ENCODE peak calls at places on chromosome 17, in seven cellular contexts. One of them, this sample, is unnamed.

GRCh38 chr17:13002761-13003453 is 14.9 kb downstream of the ELAC2 start:
- DNase-seq in body of pancreas: peak
- DNase-seq in HFFc6: peak
- DNase-seq in heart right ventricle: peak
- DNase-seq in cardiac fibroblast: peak
- DNase-seq in uterus: peak
- DNase-seq in cardiac muscle cell: peak
- DNase-seq in this sample: peak

GRCh38 chr17:38430316-38430715 is 2.1 kb downstream of the ARHGAP23 start:
- DNase-seq in cardiac muscle cell: no peak
- DNase-seq in uterus: no peak
- DNase-seq in HFFc6: peak
- DNase-seq in heart right ventricle: no peak
- DNase-seq in cardiac fibroblast: peak
- DNase-seq in body of pancreas: no peak
- DNase-seq in this sample: no peak

GRCh38 chr17:18004345-18004744 is 31.7 kb downstream of the DRC3 start:
- DNase-seq in cardiac muscle cell: no peak
- DNase-seq in body of pancreas: no peak
- DNase-seq in heart right ventricle: no peak
- DNase-seq in uterus: no peak
- DNase-seq in HFFc6: no peak
- DNase-seq in cardiac fibroblast: no peak
- DNase-seq in this sample: no peak

GRCh38 chr17:4750606-4751005 is 10.9 kb upstream of the CXCL16 start:
- DNase-seq in heart right ventricle: no peak
- DNase-seq in uterus: no peak
- DNase-seq in HFFc6: no peak
- DNase-seq in cardiac muscle cell: no peak
- DNase-seq in body of pancreas: no peak
- DNase-seq in cardiac fibroblast: no peak
- DNase-seq in this sample: no peak

GRCh38 chr17:48542114-48542955 is 2.6 kb downstream of the HOXB2 start:
- DNase-seq in cardiac muscle cell: no peak
- DNase-seq in uterus: no peak
- DNase-seq in cardiac fibroblast: peak
- DNase-seq in HFFc6: no peak
- DNase-seq in heart right ventricle: peak
- DNase-seq in body of pancreas: no peak
- DNase-seq in this sample: peak

GRCh38 chr17:17935321-17936271 is 36.6 kb downstream of the TOM1L2 start:
- DNase-seq in cardiac fibroblast: peak
- DNase-seq in body of pancreas: no peak
- DNase-seq in HFFc6: peak
- DNase-seq in cardiac muscle cell: no peak
- DNase-seq in uterus: no peak
- DNase-seq in heart right ventricle: no peak
- DNase-seq in this sample: no peak

GRCh38 chr17:68782829-68783228 is 172.4 kb downstream of the ABCA8 start:
- DNase-seq in body of pancreas: no peak
- DNase-seq in cardiac fibroblast: peak
- DNase-seq in heart right ventricle: no peak
- DNase-seq in cardiac muscle cell: no peak
- DNase-seq in uterus: no peak
- DNase-seq in HFFc6: no peak
- DNase-seq in this sample: no peak

GRCh38 chr17:35804658-35805192 is 4.6 kb upstream of the TAF15 start:
- DNase-seq in cardiac fibroblast: peak
- DNase-seq in cardiac muscle cell: peak
- DNase-seq in heart right ventricle: no peak
- DNase-seq in HFFc6: peak
- DNase-seq in uterus: no peak
- DNase-seq in body of pancreas: peak
- DNase-seq in this sample: peak

GRCh38 chr17:67514998-67515397 is 137.9 kb downstream of the PITPNC1 start:
- DNase-seq in HFFc6: no peak
- DNase-seq in cardiac muscle cell: no peak
- DNase-seq in uterus: no peak
- DNase-seq in cardiac fibroblast: no peak
- DNase-seq in heart right ventricle: no peak
- DNase-seq in body of pancreas: peak
- DNase-seq in this sample: no peak

GRCh38 chr17:9661027-9661426 is 15.7 kb downstream of the USP43 start:
- DNase-seq in heart right ventricle: no peak
- DNase-seq in cardiac muscle cell: no peak
- DNase-seq in uterus: no peak
- DNase-seq in HFFc6: no peak
- DNase-seq in cardiac fibroblast: no peak
- DNase-seq in body of pancreas: no peak
- DNase-seq in this sample: no peak

GRCh38 chr17:42276609-42277341 is 584 bp upstream of the STAT5B start:
- DNase-seq in uterus: peak
- DNase-seq in HFFc6: peak
- DNase-seq in cardiac fibroblast: peak
- DNase-seq in body of pancreas: peak
- DNase-seq in cardiac muscle cell: peak
- DNase-seq in heart right ventricle: peak
- DNase-seq in this sample: peak

GRCh38 chr17:71759422-71760060 is 361.3 kb upstream of the SOX9 start:
- DNase-seq in uterus: no peak
- DNase-seq in heart right ventricle: no peak
- DNase-seq in cardiac muscle cell: no peak
- DNase-seq in body of pancreas: no peak
- DNase-seq in cardiac fibroblast: no peak
- DNase-seq in HFFc6: no peak
- DNase-seq in this sample: no peak

GRCh38 chr17:82674656-82675475 is 23.6 kb downstream of the RAB40B start:
- DNase-seq in heart right ventricle: no peak
- DNase-seq in body of pancreas: no peak
- DNase-seq in cardiac muscle cell: no peak
- DNase-seq in cardiac fibroblast: no peak
- DNase-seq in uterus: no peak
- DNase-seq in HFFc6: no peak
- DNase-seq in this sample: no peak

GRCh38 chr17:258045-258734 is 76.7 kb upstream of the DOC2B start:
- DNase-seq in uterus: peak
- DNase-seq in heart right ventricle: no peak
- DNase-seq in cardiac fibroblast: no peak
- DNase-seq in body of pancreas: no peak
- DNase-seq in HFFc6: no peak
- DNase-seq in cardiac muscle cell: no peak
- DNase-seq in this sample: no peak

GRCh38 chr17:77315010-77315409 is 174.2 kb downstream of the SEC14L1 start:
- DNase-seq in cardiac fibroblast: no peak
- DNase-seq in heart right ventricle: no peak
- DNase-seq in cardiac muscle cell: no peak
- DNase-seq in HFFc6: no peak
- DNase-seq in body of pancreas: no peak
- DNase-seq in uterus: no peak
- DNase-seq in this sample: no peak

GRCh38 chr17:57006040-57006439 is 28.1 kb downstream of the SCPEP1 start:
- DNase-seq in cardiac muscle cell: no peak
- DNase-seq in body of pancreas: no peak
- DNase-seq in cardiac fibroblast: no peak
- DNase-seq in HFFc6: peak
- DNase-seq in uterus: no peak
- DNase-seq in heart right ventricle: no peak
- DNase-seq in this sample: no peak

GRCh38 chr17:39529455-39529854 is 68.2 kb downstream of the CDK12 start:
- DNase-seq in uterus: no peak
- DNase-seq in cardiac muscle cell: no peak
- DNase-seq in body of pancreas: no peak
- DNase-seq in cardiac fibroblast: no peak
- DNase-seq in HFFc6: no peak
- DNase-seq in heart right ventricle: no peak
- DNase-seq in this sample: no peak

GRCh38 chr17:39527220-39527813 is 66.0 kb downstream of the CDK12 start:
- DNase-seq in body of pancreas: no peak
- DNase-seq in cardiac muscle cell: peak
- DNase-seq in HFFc6: no peak
- DNase-seq in heart right ventricle: no peak
- DNase-seq in cardiac fibroblast: peak
- DNase-seq in uterus: no peak
- DNase-seq in this sample: no peak

GRCh38 chr17:39531252-39531651 is 70.0 kb downstream of the CDK12 start:
- DNase-seq in heart right ventricle: no peak
- DNase-seq in cardiac muscle cell: no peak
- DNase-seq in HFFc6: no peak
- DNase-seq in uterus: no peak
- DNase-seq in cardiac fibroblast: peak
- DNase-seq in body of pancreas: no peak
- DNase-seq in this sample: no peak

GRCh38 chr17:39530513-39530912 is 69.2 kb downstream of the CDK12 start:
- DNase-seq in uterus: no peak
- DNase-seq in HFFc6: no peak
- DNase-seq in body of pancreas: no peak
- DNase-seq in cardiac muscle cell: no peak
- DNase-seq in cardiac fibroblast: no peak
- DNase-seq in heart right ventricle: no peak
- DNase-seq in this sample: no peak

GRCh38 chr17:39525801-39526506 is 64.7 kb downstream of the CDK12 start:
- DNase-seq in cardiac fibroblast: no peak
- DNase-seq in HFFc6: no peak
- DNase-seq in body of pancreas: no peak
- DNase-seq in cardiac muscle cell: no peak
- DNase-seq in heart right ventricle: no peak
- DNase-seq in uterus: no peak
- DNase-seq in this sample: no peak
- TF ChIP-seq CTCF in cardiac fibroblast: no peak
- TF ChIP-seq CTCF in HFFc6: no peak
- TF ChIP-seq CTCF in body of pancreas: no peak
- TF ChIP-seq CTCF in cardiac muscle cell: no peak
- TF ChIP-seq CTCF in heart right ventricle: no peak
- TF ChIP-seq CTCF in uterus: no peak
- TF ChIP-seq CTCF in this sample: no peak

DNA sequence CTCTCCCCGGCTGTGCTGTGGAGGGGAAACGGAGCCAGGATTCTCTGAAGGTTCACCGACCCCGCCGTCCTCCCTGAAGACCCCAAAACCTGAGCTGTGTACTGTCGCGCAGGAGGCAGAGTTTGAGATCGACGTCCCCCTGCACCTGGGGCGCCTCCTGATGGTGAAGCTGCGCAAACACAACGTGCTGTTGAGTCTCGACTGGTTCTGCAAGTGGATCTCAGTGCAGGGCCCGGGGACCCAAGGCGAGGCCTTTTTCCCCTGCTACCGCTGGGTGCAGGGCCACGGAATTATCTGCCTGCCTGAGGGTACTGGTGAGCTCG is 62.6 kb upstream of the TEKT1 start:
- DNase-seq in heart right ventricle: no peak
- DNase-seq in uterus: no peak
- DNase-seq in cardiac muscle cell: peak
- DNase-seq in HFFc6: no peak
- DNase-seq in cardiac fibroblast: peak
- DNase-seq in body of pancreas: no peak
- DNase-seq in this sample: no peak
- TF ChIP-seq CTCF in heart right ventricle: peak
- TF ChIP-seq CTCF in uterus: peak
- TF ChIP-seq CTCF in cardiac muscle cell: peak
- TF ChIP-seq CTCF in HFFc6: peak
- TF ChIP-seq CTCF in cardiac fibroblast: peak
- TF ChIP-seq CTCF in body of pancreas: no peak
- TF ChIP-seq CTCF in this sample: no peak

DNA sequence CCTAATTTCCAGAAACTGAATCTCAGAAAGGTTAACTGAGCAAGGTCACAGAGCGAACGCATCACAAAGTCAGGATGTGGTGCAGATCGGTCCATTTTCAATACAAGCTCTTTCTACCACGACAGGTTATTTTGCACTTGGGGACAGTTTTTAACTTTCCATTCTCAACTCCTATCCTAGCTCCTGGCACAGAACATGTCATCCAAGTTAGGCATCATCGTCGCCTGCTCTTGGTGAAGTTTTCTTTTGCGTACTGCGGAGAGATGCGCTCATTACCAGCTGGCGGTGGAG is 15.5 kb upstream of the ERN1 start:
- DNase-seq in body of pancreas: no peak
- DNase-seq in cardiac fibroblast: no peak
- DNase-seq in heart right ventricle: no peak
- DNase-seq in HFFc6: no peak
- DNase-seq in uterus: no peak
- DNase-seq in cardiac muscle cell: no peak
- DNase-seq in this sample: no peak
- TF ChIP-seq CTCF in body of pancreas: no peak
- TF ChIP-seq CTCF in cardiac fibroblast: no peak
- TF ChIP-seq CTCF in heart right ventricle: no peak
- TF ChIP-seq CTCF in HFFc6: no peak
- TF ChIP-seq CTCF in uterus: no peak
- TF ChIP-seq CTCF in cardiac muscle cell: peak
- TF ChIP-seq CTCF in this sample: no peak

GRCh38 chr17:50364715-50365114 is 8.3 kb downstream of the MRPL27 start:
- DNase-seq in heart right ventricle: no peak
- DNase-seq in body of pancreas: no peak
- DNase-seq in HFFc6: peak
- DNase-seq in cardiac fibroblast: peak
- DNase-seq in cardiac muscle cell: no peak
- DNase-seq in uterus: no peak
- DNase-seq in this sample: peak
- TF ChIP-seq CTCF in heart right ventricle: no peak
- TF ChIP-seq CTCF in body of pancreas: no peak
- TF ChIP-seq CTCF in HFFc6: peak
- TF ChIP-seq CTCF in cardiac fibroblast: peak
- TF ChIP-seq CTCF in cardiac muscle cell: no peak
- TF ChIP-seq CTCF in uterus: no peak
- TF ChIP-seq CTCF in this sample: no peak

GRCh38 chr17:58252141-58252540 is 13.8 kb downstream of the LPO start:
- DNase-seq in uterus: no peak
- DNase-seq in body of pancreas: no peak
- DNase-seq in HFFc6: no peak
- DNase-seq in heart right ventricle: no peak
- DNase-seq in cardiac muscle cell: no peak
- DNase-seq in cardiac fibroblast: no peak
- DNase-seq in this sample: no peak

GRCh38 chr17:58250344-58251011 is 12.1 kb downstream of the LPO start:
- DNase-seq in cardiac muscle cell: no peak
- DNase-seq in HFFc6: no peak
- DNase-seq in heart right ventricle: no peak
- DNase-seq in uterus: no peak
- DNase-seq in body of pancreas: no peak
- DNase-seq in cardiac fibroblast: no peak
- DNase-seq in this sample: no peak

GRCh38 chr17:58249270-58250133 is 11.1 kb downstream of the LPO start:
- DNase-seq in body of pancreas: peak
- DNase-seq in heart right ventricle: peak
- DNase-seq in uterus: peak
- DNase-seq in HFFc6: peak
- DNase-seq in cardiac muscle cell: peak
- DNase-seq in cardiac fibroblast: peak
- DNase-seq in this sample: peak

GRCh38 chr17:58253082-58253481 is 14.7 kb downstream of the LPO start:
- DNase-seq in body of pancreas: no peak
- DNase-seq in uterus: no peak
- DNase-seq in heart right ventricle: no peak
- DNase-seq in HFFc6: no peak
- DNase-seq in cardiac muscle cell: no peak
- DNase-seq in cardiac fibroblast: no peak
- DNase-seq in this sample: no peak

GRCh38 chr17:58254803-58255202 is 16.4 kb downstream of the LPO start:
- DNase-seq in HFFc6: no peak
- DNase-seq in body of pancreas: peak
- DNase-seq in cardiac muscle cell: no peak
- DNase-seq in uterus: no peak
- DNase-seq in cardiac fibroblast: no peak
- DNase-seq in heart right ventricle: no peak
- DNase-seq in this sample: no peak
- TF ChIP-seq CTCF in HFFc6: no peak
- TF ChIP-seq CTCF in body of pancreas: peak
- TF ChIP-seq CTCF in cardiac muscle cell: no peak
- TF ChIP-seq CTCF in uterus: no peak
- TF ChIP-seq CTCF in cardiac fibroblast: no peak
- TF ChIP-seq CTCF in heart right ventricle: no peak
- TF ChIP-seq CTCF in this sample: no peak

GRCh38 chr17:58329035-58329807 is 626 bp upstream of the TSPOAP1 start:
- DNase-seq in cardiac fibroblast: no peak
- DNase-seq in uterus: no peak
- DNase-seq in heart right ventricle: no peak
- DNase-seq in cardiac muscle cell: peak
- DNase-seq in body of pancreas: no peak
- DNase-seq in HFFc6: no peak
- DNase-seq in this sample: no peak
- TF ChIP-seq CTCF in cardiac fibroblast: peak
- TF ChIP-seq CTCF in uterus: no peak
- TF ChIP-seq CTCF in heart right ventricle: peak
- TF ChIP-seq CTCF in cardiac muscle cell: peak
- TF ChIP-seq CTCF in body of pancreas: no peak
- TF ChIP-seq CTCF in HFFc6: peak
- TF ChIP-seq CTCF in this sample: peak

This sample was measured in nephron progenitor cell.